ENCODE peak calls at places on chromosomes 6 and 20, in ten cellular contexts. Q is cardiac muscle cell, R is esophagus squamous epithelium, I is tibial artery, B is heart left ventricle, C is mesendoderm, U is PC-3, Z is tibial nerve, S is psoas muscle, O is prostate gland. G is an unnamed sample. For H3K36me3, the result is how much of the 10 kb centered on the place peaks cover.

GRCh38 chr6:107704377-107705013 is 119.6 kb downstream of the SCML4 start:
- DNase-seq in Q (peak), R (no peak), I (no peak), B (no peak), C (peak), U (peak), Z (peak), S (no peak), O (no peak), G (peak)

GRCh38 chr6:124260337-124260736 is 456.7 kb downstream of the NKAIN2 start:
- DNase-seq in Q (no peak), R (no peak), I (no peak), B (no peak), C (peak), U (no peak), Z (no peak), S (no peak), O (no peak), G (peak)

GRCh38 chr20:49399329-49399728 is 83.1 kb downstream of the KCNB1 start:
- DNase-seq in Q (peak), R (no peak), I (peak), B (no peak), C (no peak), U (no peak), Z (peak), S (peak), O (no peak), G (no peak)

GRCh38 chr20:62339647-62340062 is 27.5 kb downstream of the LAMA5 start:
- DNase-seq in Q (no peak), R (no peak), I (no peak), B (peak), C (no peak), U (no peak), Z (no peak), S (peak), O (no peak), G (no peak)

GRCh38 chr6:56490994-56491393 is 151.7 kb downstream of the DST start:
- DNase-seq in Q (peak), R (no peak), I (no peak), B (no peak), C (no peak), U (no peak), Z (no peak), S (no peak), O (no peak), G (no peak)

GRCh38 chr20:61746781-61747180 is 318.9 kb downstream of the TAF4 start:
- DNase-seq in Q (no peak), R (no peak), I (no peak), B (peak), C (no peak), U (no peak), Z (no peak), S (no peak), O (no peak), G (no peak)

GRCh38 chr6:113856571-113857564 is at the start of gene MARCKS:
- DNase-seq in Q (peak), R (peak), I (peak), B (peak), C (peak), U (peak), Z (peak), S (peak), O (peak), G (peak)

GRCh38 chr20:44198872-44199271 is 11.7 kb downstream of the OSER1 start:
- DNase-seq in Q (no peak), R (no peak), I (no peak), B (no peak), C (no peak), U (no peak), Z (no peak), S (no peak), O (no peak), G (no peak)

GRCh38 chr6:141464490-141464889 is 668.2 kb upstream of the GJE1 start:
- DNase-seq in Q (peak), R (no peak), I (no peak), B (no peak), C (peak), U (peak), Z (no peak), S (no peak), O (no peak), G (no peak)

GRCh38 chr6:2514965-2515543 is 235.7 kb downstream of the MYLK4 start:
- DNase-seq in Q (no peak), R (no peak), I (no peak), B (no peak), C (peak), U (no peak), Z (no peak), S (no peak), O (no peak), G (no peak)

GRCh38 chr20:9609892-9610502 is 95.6 kb downstream of the LAMP5 start:
- DNase-seq in Q (peak), R (no peak), I (no peak), B (peak), C (peak), U (peak), Z (peak), S (no peak), O (peak), G (peak)

DNA sequence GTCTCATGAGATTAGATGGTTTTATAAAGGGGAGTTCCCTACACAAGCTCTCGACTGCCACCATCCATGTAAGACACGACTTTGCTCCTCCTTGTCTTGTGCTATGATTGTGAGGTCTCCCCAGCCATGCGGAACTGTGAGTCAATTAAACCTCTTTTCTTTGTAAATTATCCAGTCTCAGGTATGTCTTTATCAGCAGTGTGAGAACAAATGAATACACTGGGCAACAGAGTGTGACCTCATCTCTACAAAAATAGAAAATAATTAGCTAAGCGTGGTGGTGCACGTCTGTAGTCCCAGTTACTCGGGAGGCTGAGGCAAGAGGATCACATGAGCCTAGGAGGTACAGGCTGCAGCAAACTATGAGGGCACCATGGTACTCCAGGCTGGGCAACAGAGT is 51.3 kb downstream of the MDN1 start:
- DNase-seq in Q (no peak), R (no peak), I (no peak), B (no peak), C (no peak), U (no peak), Z (no peak), S (no peak), O (no peak), G (no peak)
- H3K36me3 ChIP-seq in Q (under half), R (half or more), I (half or more), B (half or more), C (under half), U (under half), Z (under half), S (under half), O (under half), G (half or more)

GRCh38 chr6:111566222-111566717 is 39.4 kb downstream of the TRAF3IP2 start:
- DNase-seq in Q (no peak), R (no peak), I (no peak), B (no peak), C (no peak), U (no peak), Z (no peak), S (no peak), O (no peak), G (no peak)

GRCh38 chr6:111572216-111572706 is 33.4 kb downstream of the TRAF3IP2 start:
- DNase-seq in Q (no peak), R (no peak), I (no peak), B (no peak), C (no peak), U (no peak), Z (no peak), S (no peak), O (no peak), G (no peak)

GRCh38 chr6:111573118-111573883 is 32.4 kb downstream of the TRAF3IP2 start:
- DNase-seq in Q (peak), R (no peak), I (no peak), B (no peak), C (no peak), U (peak), Z (peak), S (no peak), O (peak), G (no peak)

GRCh38 chr6:111566873-111567517 is 38.7 kb downstream of the TRAF3IP2 start:
- DNase-seq in Q (peak), R (no peak), I (no peak), B (no peak), C (no peak), U (no peak), Z (no peak), S (no peak), O (no peak), G (no peak)

GRCh38 chr6:111569951-111570350 is 35.7 kb downstream of the TRAF3IP2 start:
- DNase-seq in Q (no peak), R (no peak), I (no peak), B (no peak), C (no peak), U (no peak), Z (no peak), S (no peak), O (no peak), G (no peak)
- H3K36me3 ChIP-seq in Q (under half), R (half or more), I (under half), B (under half), C (under half), U (under half), Z (under half), S (under half), O (under half), G (under half)

GRCh38 chr6:136274062-136274461 is 15.6 kb downstream of the BCLAF1 start:
- DNase-seq in Q (peak), R (no peak), I (no peak), B (no peak), C (no peak), U (no peak), Z (no peak), S (no peak), O (no peak), G (no peak)
- H3K36me3 ChIP-seq in Q (half or more), R (half or more), I (half or more), B (half or more), C (under half), U (half or more), Z (under half), S (under half), O (under half), G (half or more)

DNA sequence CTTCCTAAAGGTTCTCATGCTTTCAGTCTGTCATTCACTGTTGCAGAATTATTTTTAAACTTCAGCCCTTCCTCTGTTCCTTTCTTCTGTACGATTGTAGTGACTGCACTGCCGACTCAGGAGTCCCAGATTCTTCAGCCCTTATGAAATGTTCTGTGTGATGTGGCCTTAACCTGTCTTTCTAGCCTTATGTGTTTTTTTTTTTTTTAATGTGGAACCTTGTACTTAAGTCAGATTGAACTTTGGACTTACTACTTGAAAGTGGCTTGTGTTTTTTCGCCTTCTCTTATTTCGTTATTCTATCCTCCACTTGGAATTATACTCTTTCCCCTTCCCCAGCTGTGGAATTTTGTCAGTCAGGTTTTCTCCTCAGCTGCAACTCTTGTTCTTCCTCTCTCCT is 8.7 kb downstream of the CEP43 start:
- DNase-seq in Q (no peak), R (no peak), I (no peak), B (no peak), C (no peak), U (no peak), Z (no peak), S (no peak), O (no peak), G (no peak)
- H3K36me3 ChIP-seq in Q (under half), R (half or more), I (under half), B (half or more), C (under half), U (under half), Z (under half), S (under half), O (under half), G (under half)

GRCh38 chr6:159683722-159684304 is 9.2 kb downstream of the SOD2 start:
- DNase-seq in Q (no peak), R (no peak), I (no peak), B (no peak), C (no peak), U (no peak), Z (no peak), S (no peak), O (no peak), G (no peak)
- H3K36me3 ChIP-seq in Q (half or more), R (half or more), I (half or more), B (half or more), C (under half), U (under half), Z (under half), S (under half), O (under half), G (under half)

GRCh38 chr20:3190681-3191111 is 13.8 kb downstream of the DDRGK1 start:
- DNase-seq in Q (no peak), R (no peak), I (no peak), B (no peak), C (peak), U (no peak), Z (no peak), S (no peak), O (no peak), G (peak)
- H3K36me3 ChIP-seq in Q (under half), R (half or more), I (half or more), B (half or more), C (under half), U (under half), Z (under half), S (under half), O (under half), G (under half)

GRCh38 chr6:41228088-41228487 is at the start of gene TREML4:
- DNase-seq in Q (no peak), R (no peak), I (no peak), B (no peak), C (no peak), U (no peak), Z (no peak), S (no peak), O (no peak), G (no peak)
- H3K36me3 ChIP-seq in Q (under half), R (under half), I (under half), B (under half), C (under half), U (under half), Z (under half), S (under half), O (under half), G (under half)

DNA sequence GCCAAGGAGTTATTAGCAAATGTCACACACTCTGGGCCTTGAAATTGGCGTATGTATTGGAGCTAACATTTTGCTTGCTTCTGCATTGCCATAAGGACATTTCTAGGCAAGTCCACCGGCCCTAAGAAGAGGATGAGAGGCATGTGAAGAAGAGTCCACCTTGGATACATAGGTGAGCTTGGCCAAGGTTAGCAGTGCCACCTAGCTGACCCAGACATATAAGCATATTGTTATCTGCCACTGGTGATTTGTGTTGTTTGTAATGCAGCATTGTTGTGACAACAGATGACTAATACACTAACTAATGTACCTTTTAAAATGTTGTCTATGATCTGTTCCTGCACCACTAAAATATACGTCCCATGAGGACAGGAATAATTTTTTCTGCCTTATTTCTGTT is 24.8 kb upstream of the HLA-DQA2 start:
- DNase-seq in Q (no peak), R (no peak), I (no peak), B (no peak), C (peak), U (no peak), Z (no peak), S (no peak), O (no peak), G (no peak)
- H3K36me3 ChIP-seq in Q (under half), R (under half), I (under half), B (under half), C (under half), U (under half), Z (under half), S (under half), O (under half), G (under half)

G was measured in GM23338.